ENCODE peak calls at places on chromosomes 16 and 17, in six cellular contexts. One of them, this sample, is unnamed. For H3K4me1 and H3K36me3, the result is how much of the 10 kb centered on the place peaks cover.

GRCh38 chr17:43755389-43755875 is 3.2 kb downstream of the SOST start:
- DNase-seq in heart left ventricle: no peak
- DNase-seq in right lobe of liver: no peak
- DNase-seq in stomach: no peak
- DNase-seq in gastrocnemius medialis: no peak
- DNase-seq in esophagus squamous epithelium: no peak
- DNase-seq in this sample: peak

GRCh38 chr17:37466471-37466870 is 23.2 kb upstream of the DUSP14 start:
- DNase-seq in heart left ventricle: no peak
- DNase-seq in right lobe of liver: no peak
- DNase-seq in stomach: no peak
- DNase-seq in gastrocnemius medialis: no peak
- DNase-seq in esophagus squamous epithelium: no peak
- DNase-seq in this sample: no peak

GRCh38 chr16:54248863-54249710 is 37.5 kb downstream of the IRX3 start:
- DNase-seq in heart left ventricle: no peak
- DNase-seq in right lobe of liver: no peak
- DNase-seq in stomach: no peak
- DNase-seq in gastrocnemius medialis: no peak
- DNase-seq in esophagus squamous epithelium: no peak
- DNase-seq in this sample: no peak

GRCh38 chr16:21218135-21218534 is 6.8 kb upstream of the ZP2 start:
- DNase-seq in heart left ventricle: no peak
- DNase-seq in right lobe of liver: no peak
- DNase-seq in stomach: no peak
- DNase-seq in gastrocnemius medialis: no peak
- DNase-seq in esophagus squamous epithelium: no peak
- DNase-seq in this sample: no peak

GRCh38 chr17:78381601-78382168 is 3.2 kb downstream of the PGS1 start:
- DNase-seq in heart left ventricle: no peak
- DNase-seq in right lobe of liver: no peak
- DNase-seq in stomach: no peak
- DNase-seq in gastrocnemius medialis: no peak
- DNase-seq in esophagus squamous epithelium: no peak
- DNase-seq in this sample: no peak

GRCh38 chr17:226773-227580 is 45.5 kb upstream of the DOC2B start:
- DNase-seq in heart left ventricle: peak
- DNase-seq in right lobe of liver: peak
- DNase-seq in stomach: no peak
- DNase-seq in gastrocnemius medialis: no peak
- DNase-seq in esophagus squamous epithelium: no peak
- DNase-seq in this sample: peak

GRCh38 chr17:1907818-1908698 is 78.3 kb downstream of the RPA1 start:
- DNase-seq in heart left ventricle: peak
- DNase-seq in right lobe of liver: no peak
- DNase-seq in stomach: no peak
- DNase-seq in gastrocnemius medialis: no peak
- DNase-seq in esophagus squamous epithelium: no peak
- DNase-seq in this sample: no peak

GRCh38 chr16:78523212-78523995 is 423.9 kb downstream of the WWOX start:
- DNase-seq in heart left ventricle: no peak
- DNase-seq in right lobe of liver: no peak
- DNase-seq in stomach: no peak
- DNase-seq in gastrocnemius medialis: no peak
- DNase-seq in esophagus squamous epithelium: no peak
- DNase-seq in this sample: no peak

GRCh38 chr17:57946798-57947358 is 8.3 kb downstream of the CUEDC1 start:
- DNase-seq in heart left ventricle: peak
- DNase-seq in right lobe of liver: peak
- DNase-seq in stomach: peak
- DNase-seq in gastrocnemius medialis: no peak
- DNase-seq in esophagus squamous epithelium: no peak
- DNase-seq in this sample: peak

GRCh38 chr17:19244357-19244756 is 7.2 kb downstream of the EPN2 start:
- DNase-seq in heart left ventricle: no peak
- DNase-seq in right lobe of liver: no peak
- DNase-seq in stomach: no peak
- DNase-seq in gastrocnemius medialis: no peak
- DNase-seq in esophagus squamous epithelium: no peak
- DNase-seq in this sample: no peak

GRCh38 chr16:83882118-83882879 is 16.6 kb upstream of the MLYCD start:
- DNase-seq in heart left ventricle: peak
- DNase-seq in right lobe of liver: no peak
- DNase-seq in stomach: no peak
- DNase-seq in gastrocnemius medialis: no peak
- DNase-seq in esophagus squamous epithelium: no peak
- DNase-seq in this sample: no peak

GRCh38 chr16:21598676-21599157 is 660 bp upstream of the METTL9 start:
- DNase-seq in heart left ventricle: no peak
- DNase-seq in right lobe of liver: no peak
- DNase-seq in stomach: no peak
- DNase-seq in gastrocnemius medialis: peak
- DNase-seq in esophagus squamous epithelium: no peak
- DNase-seq in this sample: no peak

GRCh38 chr17:75346906-75347305 is 57.7 kb upstream of the SLC25A19 start:
- DNase-seq in heart left ventricle: no peak
- DNase-seq in right lobe of liver: no peak
- DNase-seq in stomach: no peak
- DNase-seq in gastrocnemius medialis: no peak
- DNase-seq in esophagus squamous epithelium: no peak
- DNase-seq in this sample: no peak

DNA sequence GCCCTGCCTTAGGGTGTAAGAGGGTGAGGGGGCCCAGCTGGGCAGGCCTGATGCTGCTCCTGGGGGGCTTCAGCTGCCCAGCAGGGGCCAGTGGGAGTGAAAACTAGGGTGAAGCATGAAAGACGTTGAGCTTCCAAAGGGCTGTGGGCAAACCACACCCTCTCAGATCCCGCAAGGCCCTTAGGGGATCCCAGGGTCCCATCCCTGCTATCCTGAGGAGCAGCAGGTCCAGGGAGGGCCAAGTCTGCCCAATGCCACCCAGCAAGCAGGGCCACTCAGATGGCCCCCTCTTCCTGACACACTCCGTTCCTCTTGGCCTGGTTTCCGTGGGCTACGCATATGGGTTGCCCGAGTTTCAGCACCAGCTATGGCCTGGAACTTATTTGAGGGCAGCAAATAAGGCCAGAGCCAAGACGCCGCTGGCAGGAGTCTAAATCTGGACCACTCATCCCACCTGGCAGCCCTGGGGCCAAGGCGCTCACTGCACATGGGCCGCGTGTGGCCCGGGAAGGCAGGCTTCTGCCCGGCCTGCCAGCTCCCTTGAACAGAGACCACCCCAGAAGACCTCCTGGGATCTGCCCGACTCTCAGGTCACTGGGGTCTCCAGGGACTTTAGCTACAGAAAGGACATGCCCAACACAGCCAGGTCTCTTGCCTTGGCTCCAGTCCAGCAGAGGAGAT is 4.2 kb downstream of the ATP2A3 start:
- DNase-seq in heart left ventricle: no peak
- DNase-seq in right lobe of liver: no peak
- DNase-seq in stomach: no peak
- DNase-seq in gastrocnemius medialis: no peak
- DNase-seq in esophagus squamous epithelium: no peak
- DNase-seq in this sample: peak
- H3K4me1 ChIP-seq in heart left ventricle: under half
- H3K4me1 ChIP-seq in right lobe of liver: under half
- H3K4me1 ChIP-seq in stomach: half or more
- H3K4me1 ChIP-seq in gastrocnemius medialis: under half
- H3K4me1 ChIP-seq in esophagus squamous epithelium: under half
- H3K4me1 ChIP-seq in this sample: half or more

GRCh38 chr17:80386341-80386740 is 28.6 kb upstream of the ENDOV start:
- DNase-seq in heart left ventricle: no peak
- DNase-seq in right lobe of liver: no peak
- DNase-seq in stomach: no peak
- DNase-seq in gastrocnemius medialis: no peak
- DNase-seq in esophagus squamous epithelium: no peak
- DNase-seq in this sample: no peak
- H3K36me3 ChIP-seq in heart left ventricle: half or more
- H3K36me3 ChIP-seq in right lobe of liver: half or more
- H3K36me3 ChIP-seq in stomach: half or more
- H3K36me3 ChIP-seq in gastrocnemius medialis: under half
- H3K36me3 ChIP-seq in esophagus squamous epithelium: half or more
- H3K36me3 ChIP-seq in this sample: under half

GRCh38 chr17:7252176-7253043 is at the start of gene ELP5:
- DNase-seq in heart left ventricle: peak
- DNase-seq in right lobe of liver: peak
- DNase-seq in stomach: peak
- DNase-seq in gastrocnemius medialis: peak
- DNase-seq in esophagus squamous epithelium: peak
- DNase-seq in this sample: peak
- TF ChIP-seq POLR2A in heart left ventricle: peak
- TF ChIP-seq POLR2A in right lobe of liver: peak
- TF ChIP-seq POLR2A in stomach: no peak
- TF ChIP-seq POLR2A in gastrocnemius medialis: no peak
- TF ChIP-seq POLR2A in esophagus squamous epithelium: peak
- TF ChIP-seq POLR2A in this sample: no peak

DNA sequence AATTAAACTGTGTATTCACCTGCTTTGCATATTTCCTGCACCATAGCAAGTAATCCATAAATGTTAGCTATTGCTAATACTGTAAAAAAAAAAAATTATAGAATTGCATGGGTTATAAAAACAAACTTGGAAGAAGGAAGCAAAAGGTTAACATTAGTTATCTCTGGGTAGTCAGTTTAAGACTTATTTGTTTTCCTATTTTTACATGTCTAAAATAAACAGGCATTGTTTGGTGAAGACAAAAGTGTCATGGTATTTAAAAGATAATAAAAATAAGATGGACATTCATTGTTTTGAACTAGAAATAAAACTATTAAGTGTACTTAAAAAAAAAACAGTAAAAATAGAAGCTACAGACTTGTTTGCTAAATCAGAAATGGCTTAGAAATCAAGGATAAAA is 313.8 kb downstream of the SOX9 start:
- DNase-seq in heart left ventricle: no peak
- DNase-seq in right lobe of liver: no peak
- DNase-seq in stomach: no peak
- DNase-seq in gastrocnemius medialis: no peak
- DNase-seq in esophagus squamous epithelium: no peak
- DNase-seq in this sample: no peak
- H3K4me1 ChIP-seq in heart left ventricle: under half
- H3K4me1 ChIP-seq in right lobe of liver: under half
- H3K4me1 ChIP-seq in stomach: under half
- H3K4me1 ChIP-seq in gastrocnemius medialis: under half
- H3K4me1 ChIP-seq in esophagus squamous epithelium: under half
- H3K4me1 ChIP-seq in this sample: under half

This sample was measured in spleen.